ENCODE peak calls at places on chromosomes 12 and 14, in eight cellular contexts. J is IMR-90; W is CD8-positive, alpha-beta memory T cell; D is Peyer's patch; M is fibroblast of lung; O is body of pancreas; G is Panc1; Z is tibial nerve. B is an unnamed sample.

GRCh38 chr14:96051642-96052540 is 12.7 kb downstream of the C14orf132 start:
- DNase-seq in J (peak; percentile 8), W (no peak), D (no peak), M (no peak), O (no peak), G (no peak), Z (no peak), B (peak; percentile 13)

GRCh38 chr14:81471062-81471461 is 62.6 kb downstream of the SEL1L start:
- DNase-seq in J (no peak), W (no peak), D (no peak), M (no peak), O (no peak), G (no peak), Z (no peak), B (no peak)

GRCh38 chr12:6965026-6965661 is 5.3 kb downstream of the PHB2 start:
- DNase-seq in J (peak; percentile 82), W (peak; percentile 90), D (peak; percentile 95), M (peak; percentile 73), O (peak; percentile 94), G (peak; percentile 32), Z (no peak), B (peak; percentile 77)

GRCh38 chr12:28162697-28163096 is 27.6 kb upstream of the CCDC91 start:
- DNase-seq in J (no peak), W (no peak), D (no peak), M (no peak), O (no peak), G (no peak), Z (no peak), B (no peak)

GRCh38 chr14:54809767-54810166 is 92.9 kb downstream of the GCH1 start:
- DNase-seq in J (no peak), W (no peak), D (no peak), M (no peak), O (no peak), G (no peak), Z (no peak), B (no peak)

GRCh38 chr14:32633930-32634329 is 304.7 kb upstream of the NPAS3 start:
- DNase-seq in J (no peak), W (no peak), D (no peak), M (no peak), O (no peak), G (no peak), Z (no peak), B (no peak)

GRCh38 chr12:57744777-57745484 is at the start of gene TSPAN31:
- DNase-seq in J (peak; percentile 99), W (peak; percentile 96), D (peak; percentile 99), M (peak; percentile 98), O (peak; percentile 99), G (peak; percentile 95), Z (peak; percentile 96), B (peak; percentile 96)

GRCh38 chr12:102950950-102951490 is 6.5 kb upstream of the ASCL1 start:
- DNase-seq in J (no peak), W (no peak), D (no peak), M (no peak), O (no peak), G (no peak), Z (no peak), B (no peak)

GRCh38 chr14:95664546-95664945 is 21.7 kb upstream of the TCL1B start:
- DNase-seq in J (no peak), W (no peak), D (peak; percentile 60), M (no peak), O (peak; percentile 45), G (no peak), Z (no peak), B (no peak)

GRCh38 chr14:23433457-23433856 is 2.0 kb downstream of the MYH7 start:
- DNase-seq in J (no peak), W (no peak), D (peak; percentile 10), M (no peak), O (no peak), G (no peak), Z (no peak), B (no peak)

GRCh38 chr12:3311027-3311402 is 180.0 kb upstream of the PRMT8 start:
- DNase-seq in J (no peak), W (no peak), D (peak; percentile 71), M (peak; percentile 55), O (peak; percentile 94), G (no peak), Z (no peak), B (peak; percentile 87)

GRCh38 chr14:61355892-61356325 is 34.5 kb downstream of the PRKCH start:
- DNase-seq in J (peak; percentile 11), W (peak; percentile 68), D (no peak), M (peak; percentile 55), O (peak; percentile 56), G (no peak), Z (no peak), B (peak; percentile 99)

GRCh38 chr12:45220366-45220931 is 4.6 kb downstream of the ANO6 start:
- DNase-seq in J (no peak), W (no peak), D (no peak), M (peak; percentile 17), O (no peak), G (no peak), Z (no peak), B (peak; percentile 97)

GRCh38 chr14:87725318-87725717 is 267.7 kb downstream of the GALC start:
- DNase-seq in J (no peak), W (no peak), D (no peak), M (no peak), O (no peak), G (no peak), Z (no peak), B (no peak)

DNA sequence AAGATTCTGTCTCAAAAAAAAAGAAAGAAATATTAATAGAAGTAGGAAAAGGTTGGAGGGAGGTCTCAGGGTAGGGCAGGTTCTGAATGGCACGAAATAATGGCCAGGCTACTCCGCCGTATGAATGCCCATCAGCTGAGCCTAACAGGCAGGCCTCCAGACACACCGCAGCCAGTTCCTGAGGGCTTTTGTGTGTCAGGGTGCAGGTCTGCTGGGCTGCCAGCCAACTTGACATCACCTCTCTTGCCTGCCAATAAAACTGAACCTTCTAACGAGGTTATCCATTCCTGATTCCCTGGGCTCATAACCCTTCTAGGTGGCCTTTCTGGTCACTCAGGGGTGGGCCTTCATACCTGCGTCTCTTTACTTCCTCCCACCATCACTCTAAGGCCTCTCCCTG is 3.0 kb downstream of the IFI27 start:
- DNase-seq in J (peak; percentile 22), W (no peak), D (peak; percentile 68), M (peak; percentile 66), O (peak; percentile 45), G (no peak), Z (no peak), B (peak; percentile 28)
- H3K4me3 ChIP-seq in J (no peak overlapping the region), W (no peak overlapping the region), D (no peak overlapping the region), M (no peak overlapping the region), O (no peak overlapping the region), G (no peak overlapping the region), Z (peak overlapping the region; percentile 56), B (no peak overlapping the region)

GRCh38 chr12:14454098-14454907 is 88.8 kb downstream of the ATF7IP start:
- DNase-seq in J (peak; percentile 34), W (no peak), D (no peak), M (peak; percentile 26), O (peak; percentile 18), G (peak; percentile 45), Z (no peak), B (peak; percentile 53)

GRCh38 chr12:14452865-14453264 is 87.4 kb downstream of the ATF7IP start:
- DNase-seq in J (no peak), W (no peak), D (no peak), M (no peak), O (no peak), G (no peak), Z (no peak), B (no peak)

GRCh38 chr12:14450479-14450878 is 85.0 kb downstream of the ATF7IP start:
- DNase-seq in J (no peak), W (no peak), D (no peak), M (no peak), O (no peak), G (no peak), Z (no peak), B (no peak)
- H3K36me3 ChIP-seq in J (peaks cover 15% of the 10 kb centered on the region), W (peaks cover 23% of the 10 kb centered on the region), D (no peaks in the 10 kb centered on the region), M (peaks cover 2% of the 10 kb centered on the region), O (no peaks in the 10 kb centered on the region), G (peaks cover 2% of the 10 kb centered on the region), Z (peaks cover 11% of the 10 kb centered on the region), B (no peaks in the 10 kb centered on the region)

GRCh38 chr12:132923356-132923909 is 32.7 kb downstream of the ZNF605 start:
- DNase-seq in J (no peak), W (no peak), D (no peak), M (peak; percentile 4), O (no peak), G (no peak), Z (no peak), B (no peak)

GRCh38 chr12:132922676-132923075 is 33.4 kb downstream of the ZNF605 start:
- DNase-seq in J (no peak), W (no peak), D (no peak), M (no peak), O (no peak), G (no peak), Z (no peak), B (no peak)

GRCh38 chr12:132926417-132926833 is 29.7 kb downstream of the ZNF605 start:
- DNase-seq in J (no peak), W (no peak), D (no peak), M (no peak), O (no peak), G (no peak), Z (no peak), B (no peak)

GRCh38 chr12:132924356-132924755 is 31.8 kb downstream of the ZNF605 start:
- DNase-seq in J (no peak), W (no peak), D (no peak), M (no peak), O (no peak), G (no peak), Z (no peak), B (no peak)

DNA sequence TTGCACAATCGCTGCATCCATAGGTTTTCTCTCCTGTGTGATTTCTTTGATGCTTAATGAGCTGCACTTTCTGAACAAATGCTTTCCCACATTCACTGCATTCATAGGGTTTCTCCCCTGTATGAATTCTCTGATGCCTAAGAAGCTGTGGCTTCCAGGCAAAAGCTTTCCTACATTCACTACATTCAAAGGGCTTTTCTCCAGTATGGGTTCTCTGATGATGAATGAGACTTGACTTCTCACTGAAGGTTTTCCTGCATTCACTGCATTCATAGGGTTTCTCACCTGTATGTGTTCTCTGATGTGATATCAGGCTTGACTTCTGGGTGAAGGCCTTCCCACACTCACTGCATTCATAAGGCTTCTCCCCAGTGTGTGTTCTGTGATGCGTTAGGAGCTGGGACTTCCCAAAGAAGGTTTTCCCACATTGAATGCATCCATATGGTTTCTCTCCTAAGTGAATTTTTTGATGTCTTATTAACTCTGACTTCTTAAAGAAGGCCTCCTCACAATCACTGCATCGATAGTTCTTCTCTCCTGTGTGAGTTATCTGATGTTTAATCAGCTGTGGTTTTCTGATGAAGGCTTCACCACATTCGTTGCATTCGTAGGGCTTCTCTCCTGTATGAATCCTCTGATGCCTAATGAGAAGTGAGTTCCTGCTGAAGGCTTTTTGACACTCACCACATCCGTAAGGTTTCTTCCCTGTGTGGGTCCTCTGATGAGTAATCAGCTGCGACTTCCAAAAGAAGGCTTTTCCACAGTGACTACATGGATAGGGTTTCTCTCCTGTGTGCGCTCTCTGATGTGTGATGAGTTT is 30.3 kb downstream of the ZNF605 start:
- DNase-seq in J (no peak), W (no peak), D (no peak), M (no peak), O (no peak), G (no peak), Z (no peak), B (no peak)
- H3K4me3 ChIP-seq in J (no peak overlapping the region), W (peak overlapping the region; percentile 26), D (no peak overlapping the region), M (no peak overlapping the region), O (no peak overlapping the region), G (no peak overlapping the region), Z (no peak overlapping the region), B (no peak overlapping the region)

GRCh38 chr12:53057816-53058500 is 8.1 kb downstream of the TNS2 start:
- DNase-seq in J (no peak), W (no peak), D (peak; percentile 45), M (no peak), O (peak; percentile 3), G (no peak), Z (peak; percentile 12), B (no peak)
- H3K36me3 ChIP-seq in J (peaks cover 81% of the 10 kb centered on the region), W (no peaks in the 10 kb centered on the region), D (no peaks in the 10 kb centered on the region), M (peaks cover 50% of the 10 kb centered on the region), O (no peaks in the 10 kb centered on the region), G (no peaks in the 10 kb centered on the region), Z (peaks cover 1% of the 10 kb centered on the region), B (peaks cover 6% of the 10 kb centered on the region)

B was measured in bronchial epithelial cell.